ENCODE peak calls at places on chromosomes 11 and 22, in five cellular contexts. D is lower lobe of right lung; V is adipocyte; L is spleen; F is CD4-positive, CD25-positive, alpha-beta regulatory T cell. X is an unnamed sample.

GRCh38 chr11:73480677-73481076 is 104.5 kb downstream of the RELT start:
- DNase-seq in L (no peak), F (no peak), D (no peak), V (peak; percentile 45), X (no peak)

GRCh38 chr11:128501008-128501407 is 86.3 kb downstream of the ETS1 start:
- DNase-seq in L (no peak), V (peak; percentile 1), F (no peak), D (no peak), X (no peak)

GRCh38 chr11:80144932-80145612 is 704.2 kb upstream of the TENM4 start:
- DNase-seq in V (no peak), D (no peak), L (no peak), F (no peak), X (no peak)

GRCh38 chr11:134278356-134278755 is 2.2 kb downstream of the GLB1L3 start:
- DNase-seq in D (no peak), F (no peak), V (no peak), L (no peak), X (no peak)

GRCh38 chr11:30725645-30726195 is 139.6 kb upstream of the MPPED2 start:
- DNase-seq in F (no peak), V (no peak), D (no peak), L (no peak), X (no peak)

GRCh38 chr11:47514825-47515647 is 37.9 kb downstream of the CELF1 start:
- DNase-seq in L (no peak), D (no peak), F (no peak), V (peak; percentile 69), X (no peak)

GRCh38 chr11:82701847-82702520 is 31.7 kb downstream of the FAM181B start:
- DNase-seq in F (no peak), V (peak; percentile 51), D (no peak), L (no peak), X (no peak)

GRCh38 chr11:35953081-35953480 is 9.2 kb downstream of the LDLRAD3 start:
- DNase-seq in D (no peak), F (no peak), V (no peak), L (no peak), X (no peak)

GRCh38 chr11:1030086-1030485 is 6.4 kb downstream of the MUC6 start:
- DNase-seq in V (no peak), L (no peak), D (no peak), F (no peak), X (no peak)

GRCh38 chr11:70512716-70513115 is 114.4 kb downstream of the CTTN start:
- DNase-seq in V (no peak), F (no peak), D (no peak), L (no peak), X (no peak)
- H3K9me3 ChIP-seq in V (peaks cover 17% of the 10 kb centered on the region), F (peaks cover 25% of the 10 kb centered on the region), D (peaks cover 14% of the 10 kb centered on the region), L (peaks cover 39% of the 10 kb centered on the region), X (peaks cover 17% of the 10 kb centered on the region)

DNA sequence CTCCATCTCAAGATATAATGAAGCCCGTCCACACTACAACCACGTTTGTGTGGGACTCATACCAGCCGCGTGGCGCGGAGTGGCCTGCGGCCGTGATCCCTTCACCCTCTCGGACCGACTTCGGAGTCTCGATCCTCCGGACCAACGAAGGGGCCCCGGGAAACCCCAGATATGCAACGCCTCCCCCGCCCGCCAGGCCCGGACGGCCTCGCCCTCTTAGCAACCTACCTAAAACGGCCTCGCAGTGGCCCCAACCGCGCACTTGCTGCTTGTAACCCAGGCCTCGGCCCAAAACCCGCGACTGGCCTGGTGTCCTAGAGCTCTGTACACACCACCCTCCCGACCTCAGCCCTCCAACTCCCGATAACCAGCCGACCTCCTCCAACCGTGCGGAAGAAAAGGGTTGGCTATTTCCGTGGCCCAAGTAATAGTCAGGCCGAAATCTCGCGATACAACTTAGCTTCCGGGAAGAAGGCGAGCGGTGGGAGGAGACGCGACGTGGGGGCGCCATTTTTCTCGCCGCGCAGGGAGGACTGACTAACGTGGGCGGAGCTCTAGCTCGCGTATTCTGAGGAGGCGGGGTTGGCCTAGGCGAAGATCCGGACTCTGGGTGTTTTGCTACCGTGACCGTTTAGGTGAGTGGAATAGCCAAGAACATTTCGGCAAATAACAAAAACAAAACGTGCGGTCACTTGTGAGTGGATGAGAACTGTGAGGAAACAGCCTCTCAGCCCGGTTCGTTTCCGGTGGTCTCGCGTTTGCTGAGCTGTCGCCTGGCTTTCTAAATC is at the start of the genes C11orf54 and TAF1D:
- DNase-seq in V (peak; percentile 100), D (peak; percentile 98), L (peak; percentile 99), F (peak; percentile 98), X (peak; percentile 99)
- H3K4me1 ChIP-seq in V (peaks cover 34% of the 10 kb centered on the region), D (peaks cover 58% of the 10 kb centered on the region), L (peaks cover 61% of the 10 kb centered on the region), F (peaks cover 52% of the 10 kb centered on the region), X (peaks cover 19% of the 10 kb centered on the region)

GRCh38 chr11:132901638-132902610 is 630.4 kb downstream of the OPCML start:
- DNase-seq in D (no peak), V (no peak), L (no peak), F (no peak), X (no peak)

GRCh38 chr11:132898676-132899075 is 633.6 kb downstream of the OPCML start:
- DNase-seq in D (no peak), L (no peak), F (no peak), V (no peak), X (no peak)

GRCh38 chr11:132895340-132895739 is 637.0 kb downstream of the OPCML start:
- DNase-seq in L (no peak), D (no peak), V (no peak), F (no peak), X (no peak)

GRCh38 chr11:132894598-132894997 is 637.7 kb downstream of the OPCML start:
- DNase-seq in D (no peak), L (no peak), F (no peak), V (no peak), X (no peak)

DNA sequence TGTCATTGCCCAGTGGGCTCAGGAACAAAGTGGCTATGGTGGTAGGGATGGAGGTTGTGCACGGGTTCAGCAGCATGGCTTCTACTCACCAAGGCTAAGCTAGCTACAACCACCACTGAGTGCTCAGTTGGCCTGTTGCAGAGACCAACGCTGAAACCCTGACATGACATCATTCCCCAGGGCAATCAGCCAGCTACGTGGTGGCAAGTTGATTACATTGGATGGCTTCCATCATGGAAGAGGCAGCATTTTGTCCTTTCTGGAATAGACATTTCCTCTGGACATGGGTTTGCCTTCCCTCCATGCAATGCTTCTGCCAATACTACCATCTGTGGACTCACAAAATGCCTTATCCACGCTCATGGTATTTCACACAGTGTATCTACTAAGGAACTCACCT is 634.3 kb downstream of the OPCML start:
- DNase-seq in D (no peak), V (peak; percentile 7), L (no peak), F (no peak), X (no peak)
- H3K4me3 ChIP-seq in D (no peak overlapping the region), V (no peak overlapping the region), L (no peak overlapping the region), F (no peak overlapping the region), X (no peak overlapping the region)

GRCh38 chr22:48235744-48236143 is 1473.3 kb downstream of the TBC1D22A start:
- DNase-seq in V (no peak), D (no peak), L (peak; percentile 33), F (no peak), X (no peak)
- H3K9me3 ChIP-seq in V (peaks cover 21% of the 10 kb centered on the region), D (peaks cover 18% of the 10 kb centered on the region), L (peaks cover 31% of the 10 kb centered on the region), F (peaks cover 6% of the 10 kb centered on the region), X (peaks cover 6% of the 10 kb centered on the region)

DNA sequence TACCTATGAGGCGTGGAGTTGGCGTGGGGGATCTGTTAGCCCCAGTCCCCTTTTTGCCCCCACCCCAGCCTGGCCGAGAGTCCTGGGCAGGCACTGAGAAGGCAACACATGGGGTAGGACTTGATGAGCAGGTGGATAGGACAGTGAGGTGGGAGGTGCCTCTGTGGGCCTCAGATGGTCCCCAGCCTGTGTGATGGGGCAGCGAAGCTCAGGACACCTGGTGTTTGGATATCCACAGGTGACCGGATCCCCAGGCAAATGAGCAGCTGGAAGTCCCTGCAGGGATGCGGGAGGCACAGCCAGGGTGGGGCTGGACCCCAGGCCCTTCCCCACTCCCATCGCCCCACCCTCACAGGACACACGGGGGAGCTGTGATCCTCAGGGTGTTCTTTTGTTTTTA is 9.7 kb downstream of the FBLN1 start:
- DNase-seq in V (no peak), D (no peak), L (no peak), F (no peak), X (no peak)
- H3K4me1 ChIP-seq in V (peaks cover 58% of the 10 kb centered on the region), D (peaks cover 15% of the 10 kb centered on the region), L (no peaks in the 10 kb centered on the region), F (no peaks in the 10 kb centered on the region), X (peaks cover 12% of the 10 kb centered on the region)

DNA sequence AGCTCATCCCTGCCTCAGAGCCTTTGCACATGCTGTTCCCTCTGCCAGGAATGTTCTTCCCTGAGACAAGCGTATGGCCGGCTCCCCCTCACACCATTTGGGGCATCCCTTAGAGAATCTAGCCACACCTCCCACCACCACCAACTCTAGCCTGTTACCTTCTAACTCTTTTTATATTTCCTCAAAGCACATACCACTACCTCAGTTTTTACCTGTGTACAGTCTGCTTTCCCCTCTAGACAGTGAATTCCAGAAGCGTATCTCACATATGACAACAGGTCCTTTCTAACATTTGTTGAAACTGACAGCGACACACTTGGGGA is 75.1 kb upstream of the ARFGAP3 start:
- DNase-seq in D (no peak), F (no peak), L (no peak), V (no peak), X (no peak)
- H3K4me3 ChIP-seq in D (no peak overlapping the region), F (no peak overlapping the region), L (peak overlapping the region; percentile 19), V (peak overlapping the region; percentile 34), X (no peak overlapping the region)

GRCh38 chr11:31802000-31802551 is 9.0 kb downstream of the PAX6 start:
- DNase-seq in D (no peak), F (no peak), V (no peak), L (no peak), X (no peak)
- H3K9me3 ChIP-seq in D (no peaks in the 10 kb centered on the region), F (peaks cover 28% of the 10 kb centered on the region), V (peaks cover 15% of the 10 kb centered on the region), L (peaks cover 17% of the 10 kb centered on the region), X (no peaks in the 10 kb centered on the region)

GRCh38 chr11:122123258-122123929 is 7.4 kb upstream of the BLID start:
- DNase-seq in V (peak; percentile 62), F (no peak), D (no peak), L (no peak), X (no peak)

GRCh38 chr11:122116591-122116990 is 576 bp upstream of the BLID start:
- DNase-seq in L (no peak), D (no peak), V (no peak), F (no peak), X (no peak)

GRCh38 chr11:122122179-122122578 is 6.2 kb upstream of the BLID start:
- DNase-seq in F (no peak), D (no peak), L (no peak), V (no peak), X (no peak)

GRCh38 chr11:122115520-122116343 is at the start of gene BLID:
- DNase-seq in L (no peak), D (peak; percentile 75), V (peak; percentile 69), F (no peak), X (no peak)

GRCh38 chr11:122120096-122120495 is 4.1 kb upstream of the BLID start:
- DNase-seq in V (no peak), D (no peak), F (no peak), L (no peak), X (no peak)
- H3K4me1 ChIP-seq in V (peaks cover 48% of the 10 kb centered on the region), D (peaks cover 11% of the 10 kb centered on the region), F (no peaks in the 10 kb centered on the region), L (no peaks in the 10 kb centered on the region), X (peaks cover 17% of the 10 kb centered on the region)

DNA sequence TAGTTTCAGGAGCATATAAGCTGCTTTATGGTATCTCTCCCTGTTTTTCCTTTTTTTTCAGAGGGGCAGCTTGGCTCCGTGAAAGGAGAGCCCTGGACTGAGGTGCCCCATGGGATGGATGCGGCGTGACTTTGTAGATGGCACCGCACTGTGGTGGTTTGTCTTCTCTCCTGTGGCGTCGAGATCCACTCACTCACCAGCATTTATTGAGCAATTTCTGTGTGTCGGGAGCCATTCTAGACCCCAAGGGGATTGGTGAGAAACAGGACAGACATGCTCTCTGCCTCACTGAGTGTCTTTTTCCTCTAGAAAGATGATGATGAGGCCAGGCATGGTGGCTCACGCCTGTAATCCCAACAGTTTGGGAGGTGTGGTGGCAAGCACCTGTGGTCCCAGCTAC is 55.9 kb upstream of the PHF21B start:
- DNase-seq in D (no peak), L (no peak), V (no peak), F (no peak), X (no peak)
- H3K4me3 ChIP-seq in D (no peak overlapping the region), L (no peak overlapping the region), V (no peak overlapping the region), F (no peak overlapping the region), X (no peak overlapping the region)